ENCODE peak calls at places on chromosomes 12 and 14, in nine cellular contexts. One of them, this sample, is unnamed.

GRCh38 chr14:105851716-105852377 is 325.5 kb downstream of the TMEM121 start:
- DNase-seq in mucosa of gallbladder: no peak
- DNase-seq in activated naive CD8-positive, alpha-beta T cell treated with anti-CD3 and anti-CD28 coated beads, Interleukin-2, amount 50 U/mL, for 24 hours: no peak
- DNase-seq in NCI-H1105: no peak
- DNase-seq in GM19239: no peak
- DNase-seq in prostate gland: no peak
- DNase-seq in activated CD8-positive, alpha-beta memory T cell treated with anti-CD3 and anti-CD28 coated beads for 24 hours: no peak
- DNase-seq in GM12865: no peak
- DNase-seq in A172: no peak
- DNase-seq in this sample: peak

GRCh38 chr12:615620-616019 is 47.6 kb downstream of the NINJ2 start:
- DNase-seq in activated naive CD8-positive, alpha-beta T cell treated with anti-CD3 and anti-CD28 coated beads, Interleukin-2, amount 50 U/mL, for 24 hours: no peak
- DNase-seq in NCI-H1105: no peak
- DNase-seq in mucosa of gallbladder: no peak
- DNase-seq in GM12865: no peak
- DNase-seq in activated CD8-positive, alpha-beta memory T cell treated with anti-CD3 and anti-CD28 coated beads for 24 hours: no peak
- DNase-seq in GM19239: no peak
- DNase-seq in A172: no peak
- DNase-seq in prostate gland: no peak
- DNase-seq in this sample: no peak

GRCh38 chr12:93378373-93379310 is 917 bp downstream of the NUDT4 start:
- DNase-seq in activated naive CD8-positive, alpha-beta T cell treated with anti-CD3 and anti-CD28 coated beads, Interleukin-2, amount 50 U/mL, for 24 hours: peak
- DNase-seq in mucosa of gallbladder: no peak
- DNase-seq in activated CD8-positive, alpha-beta memory T cell treated with anti-CD3 and anti-CD28 coated beads for 24 hours: peak
- DNase-seq in GM12865: peak
- DNase-seq in prostate gland: no peak
- DNase-seq in GM19239: peak
- DNase-seq in NCI-H1105: peak
- DNase-seq in A172: peak
- DNase-seq in this sample: peak

GRCh38 chr14:21057803-21058675 is at the start of gene RNASE8:
- DNase-seq in activated CD8-positive, alpha-beta memory T cell treated with anti-CD3 and anti-CD28 coated beads for 24 hours: no peak
- DNase-seq in GM19239: no peak
- DNase-seq in mucosa of gallbladder: no peak
- DNase-seq in A172: no peak
- DNase-seq in NCI-H1105: no peak
- DNase-seq in activated naive CD8-positive, alpha-beta T cell treated with anti-CD3 and anti-CD28 coated beads, Interleukin-2, amount 50 U/mL, for 24 hours: no peak
- DNase-seq in prostate gland: no peak
- DNase-seq in GM12865: no peak
- DNase-seq in this sample: no peak

GRCh38 chr12:96687719-96688118 is 198.3 kb downstream of the CFAP54 start:
- DNase-seq in A172: no peak
- DNase-seq in NCI-H1105: no peak
- DNase-seq in mucosa of gallbladder: no peak
- DNase-seq in activated CD8-positive, alpha-beta memory T cell treated with anti-CD3 and anti-CD28 coated beads for 24 hours: no peak
- DNase-seq in prostate gland: no peak
- DNase-seq in activated naive CD8-positive, alpha-beta T cell treated with anti-CD3 and anti-CD28 coated beads, Interleukin-2, amount 50 U/mL, for 24 hours: no peak
- DNase-seq in GM19239: no peak
- DNase-seq in GM12865: no peak
- DNase-seq in this sample: peak

GRCh38 chr14:72714871-72715214 is 179.1 kb downstream of the DPF3 start:
- DNase-seq in A172: no peak
- DNase-seq in activated naive CD8-positive, alpha-beta T cell treated with anti-CD3 and anti-CD28 coated beads, Interleukin-2, amount 50 U/mL, for 24 hours: no peak
- DNase-seq in NCI-H1105: no peak
- DNase-seq in GM19239: no peak
- DNase-seq in GM12865: no peak
- DNase-seq in prostate gland: no peak
- DNase-seq in mucosa of gallbladder: no peak
- DNase-seq in activated CD8-positive, alpha-beta memory T cell treated with anti-CD3 and anti-CD28 coated beads for 24 hours: no peak
- DNase-seq in this sample: no peak

GRCh38 chr14:92041203-92041602 is 1.3 kb upstream of the TRIP11 start:
- DNase-seq in GM19239: no peak
- DNase-seq in GM12865: no peak
- DNase-seq in NCI-H1105: no peak
- DNase-seq in activated naive CD8-positive, alpha-beta T cell treated with anti-CD3 and anti-CD28 coated beads, Interleukin-2, amount 50 U/mL, for 24 hours: no peak
- DNase-seq in prostate gland: no peak
- DNase-seq in A172: no peak
- DNase-seq in mucosa of gallbladder: no peak
- DNase-seq in activated CD8-positive, alpha-beta memory T cell treated with anti-CD3 and anti-CD28 coated beads for 24 hours: peak
- DNase-seq in this sample: no peak

GRCh38 chr12:7797698-7798398 is 8.6 kb downstream of the NANOG start:
- DNase-seq in activated CD8-positive, alpha-beta memory T cell treated with anti-CD3 and anti-CD28 coated beads for 24 hours: no peak
- DNase-seq in NCI-H1105: no peak
- DNase-seq in GM12865: no peak
- DNase-seq in activated naive CD8-positive, alpha-beta T cell treated with anti-CD3 and anti-CD28 coated beads, Interleukin-2, amount 50 U/mL, for 24 hours: no peak
- DNase-seq in prostate gland: no peak
- DNase-seq in GM19239: no peak
- DNase-seq in A172: peak
- DNase-seq in mucosa of gallbladder: peak
- DNase-seq in this sample: no peak

GRCh38 chr14:35533357-35534129 is 421 bp upstream of the INSM2 start:
- DNase-seq in A172: peak
- DNase-seq in GM12865: peak
- DNase-seq in activated CD8-positive, alpha-beta memory T cell treated with anti-CD3 and anti-CD28 coated beads for 24 hours: peak
- DNase-seq in mucosa of gallbladder: peak
- DNase-seq in prostate gland: peak
- DNase-seq in GM19239: peak
- DNase-seq in activated naive CD8-positive, alpha-beta T cell treated with anti-CD3 and anti-CD28 coated beads, Interleukin-2, amount 50 U/mL, for 24 hours: peak
- DNase-seq in NCI-H1105: peak
- DNase-seq in this sample: peak

GRCh38 chr12:102659200-102659911 is 179.0 kb upstream of the IGF1 start:
- DNase-seq in GM19239: no peak
- DNase-seq in activated naive CD8-positive, alpha-beta T cell treated with anti-CD3 and anti-CD28 coated beads, Interleukin-2, amount 50 U/mL, for 24 hours: no peak
- DNase-seq in A172: no peak
- DNase-seq in activated CD8-positive, alpha-beta memory T cell treated with anti-CD3 and anti-CD28 coated beads for 24 hours: no peak
- DNase-seq in GM12865: no peak
- DNase-seq in NCI-H1105: no peak
- DNase-seq in prostate gland: no peak
- DNase-seq in mucosa of gallbladder: no peak
- DNase-seq in this sample: no peak

GRCh38 chr12:81998761-81999378 is 239.7 kb upstream of the PPFIA2 start:
- DNase-seq in activated CD8-positive, alpha-beta memory T cell treated with anti-CD3 and anti-CD28 coated beads for 24 hours: no peak
- DNase-seq in GM12865: no peak
- DNase-seq in activated naive CD8-positive, alpha-beta T cell treated with anti-CD3 and anti-CD28 coated beads, Interleukin-2, amount 50 U/mL, for 24 hours: no peak
- DNase-seq in mucosa of gallbladder: no peak
- DNase-seq in NCI-H1105: no peak
- DNase-seq in A172: no peak
- DNase-seq in GM19239: no peak
- DNase-seq in prostate gland: no peak
- DNase-seq in this sample: no peak

GRCh38 chr12:8909752-8910151 is 4.6 kb upstream of the PHC1 start:
- DNase-seq in GM12865: no peak
- DNase-seq in activated naive CD8-positive, alpha-beta T cell treated with anti-CD3 and anti-CD28 coated beads, Interleukin-2, amount 50 U/mL, for 24 hours: no peak
- DNase-seq in mucosa of gallbladder: no peak
- DNase-seq in GM19239: no peak
- DNase-seq in prostate gland: no peak
- DNase-seq in activated CD8-positive, alpha-beta memory T cell treated with anti-CD3 and anti-CD28 coated beads for 24 hours: no peak
- DNase-seq in NCI-H1105: no peak
- DNase-seq in A172: no peak
- DNase-seq in this sample: no peak

GRCh38 chr14:91841065-91841464 is 26.3 kb downstream of the TC2N start:
- DNase-seq in GM19239: no peak
- DNase-seq in prostate gland: no peak
- DNase-seq in activated CD8-positive, alpha-beta memory T cell treated with anti-CD3 and anti-CD28 coated beads for 24 hours: no peak
- DNase-seq in NCI-H1105: no peak
- DNase-seq in mucosa of gallbladder: no peak
- DNase-seq in activated naive CD8-positive, alpha-beta T cell treated with anti-CD3 and anti-CD28 coated beads, Interleukin-2, amount 50 U/mL, for 24 hours: no peak
- DNase-seq in A172: no peak
- DNase-seq in GM12865: peak
- DNase-seq in this sample: no peak

GRCh38 chr14:36105401-36105800 is 71.1 kb downstream of the PTCSC3 start:
- DNase-seq in prostate gland: no peak
- DNase-seq in activated CD8-positive, alpha-beta memory T cell treated with anti-CD3 and anti-CD28 coated beads for 24 hours: no peak
- DNase-seq in GM12865: no peak
- DNase-seq in activated naive CD8-positive, alpha-beta T cell treated with anti-CD3 and anti-CD28 coated beads, Interleukin-2, amount 50 U/mL, for 24 hours: no peak
- DNase-seq in A172: no peak
- DNase-seq in NCI-H1105: peak
- DNase-seq in mucosa of gallbladder: no peak
- DNase-seq in GM19239: no peak
- DNase-seq in this sample: peak

GRCh38 chr14:57057803-57058202 is 210.9 kb downstream of the EXOC5 start:
- DNase-seq in activated CD8-positive, alpha-beta memory T cell treated with anti-CD3 and anti-CD28 coated beads for 24 hours: no peak
- DNase-seq in activated naive CD8-positive, alpha-beta T cell treated with anti-CD3 and anti-CD28 coated beads, Interleukin-2, amount 50 U/mL, for 24 hours: no peak
- DNase-seq in mucosa of gallbladder: no peak
- DNase-seq in A172: no peak
- DNase-seq in GM19239: no peak
- DNase-seq in NCI-H1105: peak
- DNase-seq in prostate gland: no peak
- DNase-seq in GM12865: no peak
- DNase-seq in this sample: no peak

GRCh38 chr14:103840016-103840415 is 7.4 kb downstream of the PPP1R13B start:
- DNase-seq in NCI-H1105: no peak
- DNase-seq in activated CD8-positive, alpha-beta memory T cell treated with anti-CD3 and anti-CD28 coated beads for 24 hours: no peak
- DNase-seq in A172: no peak
- DNase-seq in GM12865: no peak
- DNase-seq in GM19239: no peak
- DNase-seq in mucosa of gallbladder: no peak
- DNase-seq in prostate gland: no peak
- DNase-seq in activated naive CD8-positive, alpha-beta T cell treated with anti-CD3 and anti-CD28 coated beads, Interleukin-2, amount 50 U/mL, for 24 hours: no peak
- DNase-seq in this sample: no peak

GRCh38 chr14:65804752-65805473 is 392.4 kb downstream of the FUT8 start:
- DNase-seq in GM19239: no peak
- DNase-seq in activated naive CD8-positive, alpha-beta T cell treated with anti-CD3 and anti-CD28 coated beads, Interleukin-2, amount 50 U/mL, for 24 hours: no peak
- DNase-seq in NCI-H1105: no peak
- DNase-seq in prostate gland: no peak
- DNase-seq in mucosa of gallbladder: no peak
- DNase-seq in A172: no peak
- DNase-seq in activated CD8-positive, alpha-beta memory T cell treated with anti-CD3 and anti-CD28 coated beads for 24 hours: no peak
- DNase-seq in GM12865: peak
- DNase-seq in this sample: no peak

GRCh38 chr12:58365087-58365390 is 423.7 kb downstream of the ATP23 start:
- DNase-seq in activated CD8-positive, alpha-beta memory T cell treated with anti-CD3 and anti-CD28 coated beads for 24 hours: no peak
- DNase-seq in A172: no peak
- DNase-seq in activated naive CD8-positive, alpha-beta T cell treated with anti-CD3 and anti-CD28 coated beads, Interleukin-2, amount 50 U/mL, for 24 hours: no peak
- DNase-seq in NCI-H1105: no peak
- DNase-seq in GM12865: no peak
- DNase-seq in mucosa of gallbladder: no peak
- DNase-seq in prostate gland: no peak
- DNase-seq in GM19239: no peak
- DNase-seq in this sample: no peak

GRCh38 chr14:39665084-39665483 is 232.9 kb upstream of the FBXO33 start:
- DNase-seq in GM19239: no peak
- DNase-seq in A172: peak
- DNase-seq in activated naive CD8-positive, alpha-beta T cell treated with anti-CD3 and anti-CD28 coated beads, Interleukin-2, amount 50 U/mL, for 24 hours: no peak
- DNase-seq in GM12865: peak
- DNase-seq in prostate gland: no peak
- DNase-seq in activated CD8-positive, alpha-beta memory T cell treated with anti-CD3 and anti-CD28 coated beads for 24 hours: no peak
- DNase-seq in NCI-H1105: no peak
- DNase-seq in mucosa of gallbladder: no peak
- DNase-seq in this sample: no peak

GRCh38 chr12:113190761-113191160 is 5.2 kb downstream of the RITA1 start:
- DNase-seq in NCI-H1105: no peak
- DNase-seq in GM19239: no peak
- DNase-seq in mucosa of gallbladder: no peak
- DNase-seq in activated CD8-positive, alpha-beta memory T cell treated with anti-CD3 and anti-CD28 coated beads for 24 hours: no peak
- DNase-seq in A172: peak
- DNase-seq in prostate gland: no peak
- DNase-seq in GM12865: peak
- DNase-seq in activated naive CD8-positive, alpha-beta T cell treated with anti-CD3 and anti-CD28 coated beads, Interleukin-2, amount 50 U/mL, for 24 hours: no peak
- DNase-seq in this sample: peak

GRCh38 chr14:23910081-23910875 is 43.3 kb upstream of the DHRS4 start:
- DNase-seq in activated naive CD8-positive, alpha-beta T cell treated with anti-CD3 and anti-CD28 coated beads, Interleukin-2, amount 50 U/mL, for 24 hours: peak
- DNase-seq in GM19239: peak
- DNase-seq in A172: peak
- DNase-seq in NCI-H1105: peak
- DNase-seq in activated CD8-positive, alpha-beta memory T cell treated with anti-CD3 and anti-CD28 coated beads for 24 hours: no peak
- DNase-seq in prostate gland: no peak
- DNase-seq in GM12865: peak
- DNase-seq in mucosa of gallbladder: peak
- DNase-seq in this sample: peak

GRCh38 chr14:73452341-73453191 is 5.8 kb downstream of the NUMB start:
- DNase-seq in prostate gland: no peak
- DNase-seq in mucosa of gallbladder: no peak
- DNase-seq in NCI-H1105: no peak
- DNase-seq in GM19239: no peak
- DNase-seq in GM12865: peak
- DNase-seq in activated CD8-positive, alpha-beta memory T cell treated with anti-CD3 and anti-CD28 coated beads for 24 hours: no peak
- DNase-seq in activated naive CD8-positive, alpha-beta T cell treated with anti-CD3 and anti-CD28 coated beads, Interleukin-2, amount 50 U/mL, for 24 hours: no peak
- DNase-seq in A172: peak
- DNase-seq in this sample: no peak

GRCh38 chr12:50505945-50506344 is 1.2 kb downstream of the DIP2B start:
- DNase-seq in A172: no peak
- DNase-seq in prostate gland: peak
- DNase-seq in GM12865: peak
- DNase-seq in activated naive CD8-positive, alpha-beta T cell treated with anti-CD3 and anti-CD28 coated beads, Interleukin-2, amount 50 U/mL, for 24 hours: no peak
- DNase-seq in activated CD8-positive, alpha-beta memory T cell treated with anti-CD3 and anti-CD28 coated beads for 24 hours: no peak
- DNase-seq in NCI-H1105: no peak
- DNase-seq in GM19239: no peak
- DNase-seq in mucosa of gallbladder: peak
- DNase-seq in this sample: no peak

GRCh38 chr14:74203546-74203945 is 35.7 kb upstream of the VSX2 start:
- DNase-seq in activated CD8-positive, alpha-beta memory T cell treated with anti-CD3 and anti-CD28 coated beads for 24 hours: no peak
- DNase-seq in mucosa of gallbladder: no peak
- DNase-seq in A172: no peak
- DNase-seq in prostate gland: no peak
- DNase-seq in GM19239: no peak
- DNase-seq in GM12865: no peak
- DNase-seq in NCI-H1105: no peak
- DNase-seq in activated naive CD8-positive, alpha-beta T cell treated with anti-CD3 and anti-CD28 coated beads, Interleukin-2, amount 50 U/mL, for 24 hours: no peak
- DNase-seq in this sample: no peak

GRCh38 chr12:110561471-110562201 is 21.5 kb downstream of the PPTC7 start:
- DNase-seq in NCI-H1105: no peak
- DNase-seq in activated CD8-positive, alpha-beta memory T cell treated with anti-CD3 and anti-CD28 coated beads for 24 hours: no peak
- DNase-seq in prostate gland: no peak
- DNase-seq in A172: no peak
- DNase-seq in mucosa of gallbladder: no peak
- DNase-seq in GM19239: no peak
- DNase-seq in GM12865: no peak
- DNase-seq in activated naive CD8-positive, alpha-beta T cell treated with anti-CD3 and anti-CD28 coated beads, Interleukin-2, amount 50 U/mL, for 24 hours: no peak
- DNase-seq in this sample: no peak

GRCh38 chr12:124893792-124894516 is 20.5 kb downstream of the UBC start:
- DNase-seq in mucosa of gallbladder: no peak
- DNase-seq in activated CD8-positive, alpha-beta memory T cell treated with anti-CD3 and anti-CD28 coated beads for 24 hours: no peak
- DNase-seq in A172: no peak
- DNase-seq in GM19239: no peak
- DNase-seq in GM12865: peak
- DNase-seq in NCI-H1105: no peak
- DNase-seq in activated naive CD8-positive, alpha-beta T cell treated with anti-CD3 and anti-CD28 coated beads, Interleukin-2, amount 50 U/mL, for 24 hours: no peak
- DNase-seq in prostate gland: no peak
- DNase-seq in this sample: no peak

GRCh38 chr12:19506497-19506896 is 67.2 kb downstream of the AEBP2 start:
- DNase-seq in prostate gland: no peak
- DNase-seq in GM19239: no peak
- DNase-seq in GM12865: no peak
- DNase-seq in NCI-H1105: no peak
- DNase-seq in activated naive CD8-positive, alpha-beta T cell treated with anti-CD3 and anti-CD28 coated beads, Interleukin-2, amount 50 U/mL, for 24 hours: no peak
- DNase-seq in A172: no peak
- DNase-seq in activated CD8-positive, alpha-beta memory T cell treated with anti-CD3 and anti-CD28 coated beads for 24 hours: no peak
- DNase-seq in mucosa of gallbladder: no peak
- DNase-seq in this sample: no peak

GRCh38 chr14:82410064-82410463 is 876.4 kb upstream of the SEL1L start:
- DNase-seq in activated naive CD8-positive, alpha-beta T cell treated with anti-CD3 and anti-CD28 coated beads, Interleukin-2, amount 50 U/mL, for 24 hours: no peak
- DNase-seq in mucosa of gallbladder: no peak
- DNase-seq in GM12865: no peak
- DNase-seq in GM19239: no peak
- DNase-seq in activated CD8-positive, alpha-beta memory T cell treated with anti-CD3 and anti-CD28 coated beads for 24 hours: no peak
- DNase-seq in A172: no peak
- DNase-seq in prostate gland: no peak
- DNase-seq in NCI-H1105: no peak
- DNase-seq in this sample: no peak

GRCh38 chr14:65792208-65792905 is 379.8 kb downstream of the FUT8 start:
- DNase-seq in mucosa of gallbladder: no peak
- DNase-seq in activated CD8-positive, alpha-beta memory T cell treated with anti-CD3 and anti-CD28 coated beads for 24 hours: no peak
- DNase-seq in A172: peak
- DNase-seq in GM12865: no peak
- DNase-seq in prostate gland: no peak
- DNase-seq in NCI-H1105: no peak
- DNase-seq in activated naive CD8-positive, alpha-beta T cell treated with anti-CD3 and anti-CD28 coated beads, Interleukin-2, amount 50 U/mL, for 24 hours: no peak
- DNase-seq in GM19239: no peak
- DNase-seq in this sample: no peak

GRCh38 chr14:21069388-21070082 is 569 bp upstream of the ARHGEF40 start:
- DNase-seq in prostate gland: no peak
- DNase-seq in GM19239: no peak
- DNase-seq in activated CD8-positive, alpha-beta memory T cell treated with anti-CD3 and anti-CD28 coated beads for 24 hours: peak
- DNase-seq in NCI-H1105: peak
- DNase-seq in GM12865: no peak
- DNase-seq in activated naive CD8-positive, alpha-beta T cell treated with anti-CD3 and anti-CD28 coated beads, Interleukin-2, amount 50 U/mL, for 24 hours: no peak
- DNase-seq in A172: no peak
- DNase-seq in mucosa of gallbladder: no peak
- DNase-seq in this sample: peak

This sample was measured in ecto neural progenitor cell.